ENCODE peak calls at places on chromosomes 7 and 10, in seven cellular contexts. One of them, this sample, is unnamed.

GRCh38 chr7:77368974-77369373 is 47.2 kb downstream of the GSAP start:
- DNase-seq in CD4-positive, alpha-beta T cell: no peak
- DNase-seq in A172: no peak
- DNase-seq in stimulated activated CD8-positive, alpha-beta memory T cell treated with anti-CD3 and anti-CD28 coated beads, Interleukin-7, amount 100 ng/mL, for 48 hours: no peak
- DNase-seq in stimulated activated naive CD4-positive, alpha-beta T cell treated with Interleukin-2 at 50 U/mL for 16 hours: no peak
- DNase-seq in NT2/D1: no peak
- DNase-seq in dorsolateral prefrontal cortex: no peak
- DNase-seq in this sample: no peak

GRCh38 chr10:66784796-66785195 is 141.0 kb upstream of the LRRTM3 start:
- DNase-seq in CD4-positive, alpha-beta T cell: no peak
- DNase-seq in A172: no peak
- DNase-seq in stimulated activated CD8-positive, alpha-beta memory T cell treated with anti-CD3 and anti-CD28 coated beads, Interleukin-7, amount 100 ng/mL, for 48 hours: no peak
- DNase-seq in stimulated activated naive CD4-positive, alpha-beta T cell treated with Interleukin-2 at 50 U/mL for 16 hours: no peak
- DNase-seq in NT2/D1: no peak
- DNase-seq in dorsolateral prefrontal cortex: no peak
- DNase-seq in this sample: no peak

GRCh38 chr10:32922164-32922563 is 35.9 kb downstream of the ITGB1 start:
- DNase-seq in CD4-positive, alpha-beta T cell: no peak
- DNase-seq in A172: no peak
- DNase-seq in stimulated activated CD8-positive, alpha-beta memory T cell treated with anti-CD3 and anti-CD28 coated beads, Interleukin-7, amount 100 ng/mL, for 48 hours: no peak
- DNase-seq in stimulated activated naive CD4-positive, alpha-beta T cell treated with Interleukin-2 at 50 U/mL for 16 hours: no peak
- DNase-seq in NT2/D1: no peak
- DNase-seq in dorsolateral prefrontal cortex: no peak
- DNase-seq in this sample: no peak

GRCh38 chr7:16587785-16588184 is 57.8 kb downstream of the ANKMY2 start:
- DNase-seq in CD4-positive, alpha-beta T cell: no peak
- DNase-seq in A172: no peak
- DNase-seq in stimulated activated CD8-positive, alpha-beta memory T cell treated with anti-CD3 and anti-CD28 coated beads, Interleukin-7, amount 100 ng/mL, for 48 hours: no peak
- DNase-seq in stimulated activated naive CD4-positive, alpha-beta T cell treated with Interleukin-2 at 50 U/mL for 16 hours: no peak
- DNase-seq in NT2/D1: no peak
- DNase-seq in dorsolateral prefrontal cortex: no peak
- DNase-seq in this sample: no peak

GRCh38 chr10:93745411-93746065 is 12.2 kb upstream of the LGI1 start:
- DNase-seq in CD4-positive, alpha-beta T cell: no peak
- DNase-seq in A172: peak; percentile 25
- DNase-seq in stimulated activated CD8-positive, alpha-beta memory T cell treated with anti-CD3 and anti-CD28 coated beads, Interleukin-7, amount 100 ng/mL, for 48 hours: no peak
- DNase-seq in stimulated activated naive CD4-positive, alpha-beta T cell treated with Interleukin-2 at 50 U/mL for 16 hours: no peak
- DNase-seq in NT2/D1: no peak
- DNase-seq in dorsolateral prefrontal cortex: no peak
- DNase-seq in this sample: no peak

GRCh38 chr10:34156781-34157425 is 658.2 kb downstream of the PARD3 start:
- DNase-seq in CD4-positive, alpha-beta T cell: no peak
- DNase-seq in A172: peak; percentile 62
- DNase-seq in stimulated activated CD8-positive, alpha-beta memory T cell treated with anti-CD3 and anti-CD28 coated beads, Interleukin-7, amount 100 ng/mL, for 48 hours: no peak
- DNase-seq in stimulated activated naive CD4-positive, alpha-beta T cell treated with Interleukin-2 at 50 U/mL for 16 hours: no peak
- DNase-seq in NT2/D1: no peak
- DNase-seq in dorsolateral prefrontal cortex: peak; percentile 40
- DNase-seq in this sample: no peak

GRCh38 chr7:92332782-92333181 is 87.0 kb downstream of the ANKIB1 start:
- DNase-seq in CD4-positive, alpha-beta T cell: no peak
- DNase-seq in A172: no peak
- DNase-seq in stimulated activated CD8-positive, alpha-beta memory T cell treated with anti-CD3 and anti-CD28 coated beads, Interleukin-7, amount 100 ng/mL, for 48 hours: no peak
- DNase-seq in stimulated activated naive CD4-positive, alpha-beta T cell treated with Interleukin-2 at 50 U/mL for 16 hours: no peak
- DNase-seq in NT2/D1: no peak
- DNase-seq in dorsolateral prefrontal cortex: no peak
- DNase-seq in this sample: no peak

GRCh38 chr7:100016209-100016901 is 959 bp downstream of the ZKSCAN1 start:
- DNase-seq in CD4-positive, alpha-beta T cell: no peak
- DNase-seq in A172: no peak
- DNase-seq in stimulated activated CD8-positive, alpha-beta memory T cell treated with anti-CD3 and anti-CD28 coated beads, Interleukin-7, amount 100 ng/mL, for 48 hours: no peak
- DNase-seq in stimulated activated naive CD4-positive, alpha-beta T cell treated with Interleukin-2 at 50 U/mL for 16 hours: no peak
- DNase-seq in NT2/D1: no peak
- DNase-seq in dorsolateral prefrontal cortex: peak; percentile 56
- DNase-seq in this sample: no peak

GRCh38 chr7:148697950-148698396 is 730 bp upstream of the CUL1 start:
- DNase-seq in CD4-positive, alpha-beta T cell: no peak
- DNase-seq in A172: no peak
- DNase-seq in stimulated activated CD8-positive, alpha-beta memory T cell treated with anti-CD3 and anti-CD28 coated beads, Interleukin-7, amount 100 ng/mL, for 48 hours: no peak
- DNase-seq in stimulated activated naive CD4-positive, alpha-beta T cell treated with Interleukin-2 at 50 U/mL for 16 hours: peak; percentile 47
- DNase-seq in NT2/D1: no peak
- DNase-seq in dorsolateral prefrontal cortex: no peak
- DNase-seq in this sample: no peak

GRCh38 chr10:72333111-72334012 is 21.4 kb downstream of the DNAJB12 start:
- DNase-seq in CD4-positive, alpha-beta T cell: no peak
- DNase-seq in A172: no peak
- DNase-seq in stimulated activated CD8-positive, alpha-beta memory T cell treated with anti-CD3 and anti-CD28 coated beads, Interleukin-7, amount 100 ng/mL, for 48 hours: no peak
- DNase-seq in stimulated activated naive CD4-positive, alpha-beta T cell treated with Interleukin-2 at 50 U/mL for 16 hours: no peak
- DNase-seq in NT2/D1: no peak
- DNase-seq in dorsolateral prefrontal cortex: no peak
- DNase-seq in this sample: peak; percentile 21

GRCh38 chr10:128009357-128009756 is 102.5 kb downstream of the PTPRE start:
- DNase-seq in CD4-positive, alpha-beta T cell: no peak
- DNase-seq in A172: no peak
- DNase-seq in stimulated activated CD8-positive, alpha-beta memory T cell treated with anti-CD3 and anti-CD28 coated beads, Interleukin-7, amount 100 ng/mL, for 48 hours: no peak
- DNase-seq in stimulated activated naive CD4-positive, alpha-beta T cell treated with Interleukin-2 at 50 U/mL for 16 hours: no peak
- DNase-seq in NT2/D1: no peak
- DNase-seq in dorsolateral prefrontal cortex: no peak
- DNase-seq in this sample: no peak

GRCh38 chr7:146701166-146701565 is 584.6 kb downstream of the CNTNAP2 start:
- DNase-seq in CD4-positive, alpha-beta T cell: no peak
- DNase-seq in A172: no peak
- DNase-seq in stimulated activated CD8-positive, alpha-beta memory T cell treated with anti-CD3 and anti-CD28 coated beads, Interleukin-7, amount 100 ng/mL, for 48 hours: no peak
- DNase-seq in stimulated activated naive CD4-positive, alpha-beta T cell treated with Interleukin-2 at 50 U/mL for 16 hours: no peak
- DNase-seq in NT2/D1: no peak
- DNase-seq in dorsolateral prefrontal cortex: no peak
- DNase-seq in this sample: no peak

GRCh38 chr7:30379131-30379530 is 94.7 kb downstream of the ZNRF2 start:
- DNase-seq in CD4-positive, alpha-beta T cell: no peak
- DNase-seq in A172: no peak
- DNase-seq in stimulated activated CD8-positive, alpha-beta memory T cell treated with anti-CD3 and anti-CD28 coated beads, Interleukin-7, amount 100 ng/mL, for 48 hours: no peak
- DNase-seq in stimulated activated naive CD4-positive, alpha-beta T cell treated with Interleukin-2 at 50 U/mL for 16 hours: no peak
- DNase-seq in NT2/D1: no peak
- DNase-seq in dorsolateral prefrontal cortex: no peak
- DNase-seq in this sample: no peak

GRCh38 chr7:70156052-70156451 is 557.8 kb downstream of the AUTS2 start:
- DNase-seq in CD4-positive, alpha-beta T cell: no peak
- DNase-seq in A172: no peak
- DNase-seq in stimulated activated CD8-positive, alpha-beta memory T cell treated with anti-CD3 and anti-CD28 coated beads, Interleukin-7, amount 100 ng/mL, for 48 hours: no peak
- DNase-seq in stimulated activated naive CD4-positive, alpha-beta T cell treated with Interleukin-2 at 50 U/mL for 16 hours: no peak
- DNase-seq in NT2/D1: no peak
- DNase-seq in dorsolateral prefrontal cortex: no peak
- DNase-seq in this sample: no peak

GRCh38 chr7:167976-168791 is 24.2 kb upstream of the FAM20C start:
- DNase-seq in CD4-positive, alpha-beta T cell: no peak
- DNase-seq in A172: no peak
- DNase-seq in stimulated activated CD8-positive, alpha-beta memory T cell treated with anti-CD3 and anti-CD28 coated beads, Interleukin-7, amount 100 ng/mL, for 48 hours: no peak
- DNase-seq in stimulated activated naive CD4-positive, alpha-beta T cell treated with Interleukin-2 at 50 U/mL for 16 hours: no peak
- DNase-seq in NT2/D1: no peak
- DNase-seq in dorsolateral prefrontal cortex: no peak
- DNase-seq in this sample: no peak

GRCh38 chr7:45670717-45671116 is 96.5 kb downstream of the ADCY1 start:
- DNase-seq in CD4-positive, alpha-beta T cell: no peak
- DNase-seq in A172: no peak
- DNase-seq in stimulated activated CD8-positive, alpha-beta memory T cell treated with anti-CD3 and anti-CD28 coated beads, Interleukin-7, amount 100 ng/mL, for 48 hours: no peak
- DNase-seq in stimulated activated naive CD4-positive, alpha-beta T cell treated with Interleukin-2 at 50 U/mL for 16 hours: no peak
- DNase-seq in NT2/D1: no peak
- DNase-seq in dorsolateral prefrontal cortex: no peak
- DNase-seq in this sample: no peak

GRCh38 chr10:116742367-116743265 is at the start of gene HSPA12A:
- DNase-seq in CD4-positive, alpha-beta T cell: no peak
- DNase-seq in A172: peak; percentile 76
- DNase-seq in stimulated activated CD8-positive, alpha-beta memory T cell treated with anti-CD3 and anti-CD28 coated beads, Interleukin-7, amount 100 ng/mL, for 48 hours: peak; percentile 41
- DNase-seq in stimulated activated naive CD4-positive, alpha-beta T cell treated with Interleukin-2 at 50 U/mL for 16 hours: peak; percentile 6
- DNase-seq in NT2/D1: no peak
- DNase-seq in dorsolateral prefrontal cortex: peak; percentile 72
- DNase-seq in this sample: no peak

GRCh38 chr7:117005449-117005848 is 52.1 kb downstream of the ST7 start:
- DNase-seq in CD4-positive, alpha-beta T cell: no peak
- DNase-seq in A172: no peak
- DNase-seq in stimulated activated CD8-positive, alpha-beta memory T cell treated with anti-CD3 and anti-CD28 coated beads, Interleukin-7, amount 100 ng/mL, for 48 hours: no peak
- DNase-seq in stimulated activated naive CD4-positive, alpha-beta T cell treated with Interleukin-2 at 50 U/mL for 16 hours: no peak
- DNase-seq in NT2/D1: no peak
- DNase-seq in dorsolateral prefrontal cortex: no peak
- DNase-seq in this sample: no peak

GRCh38 chr10:7374795-7375194 is 36.0 kb downstream of the SFMBT2 start:
- DNase-seq in CD4-positive, alpha-beta T cell: no peak
- DNase-seq in A172: no peak
- DNase-seq in stimulated activated CD8-positive, alpha-beta memory T cell treated with anti-CD3 and anti-CD28 coated beads, Interleukin-7, amount 100 ng/mL, for 48 hours: no peak
- DNase-seq in stimulated activated naive CD4-positive, alpha-beta T cell treated with Interleukin-2 at 50 U/mL for 16 hours: no peak
- DNase-seq in NT2/D1: no peak
- DNase-seq in dorsolateral prefrontal cortex: no peak
- DNase-seq in this sample: no peak

GRCh38 chr10:96257944-96258343 is 13.4 kb downstream of the BLNK start:
- DNase-seq in CD4-positive, alpha-beta T cell: no peak
- DNase-seq in A172: no peak
- DNase-seq in stimulated activated CD8-positive, alpha-beta memory T cell treated with anti-CD3 and anti-CD28 coated beads, Interleukin-7, amount 100 ng/mL, for 48 hours: no peak
- DNase-seq in stimulated activated naive CD4-positive, alpha-beta T cell treated with Interleukin-2 at 50 U/mL for 16 hours: no peak
- DNase-seq in NT2/D1: no peak
- DNase-seq in dorsolateral prefrontal cortex: no peak
- DNase-seq in this sample: no peak

GRCh38 chr7:88629559-88629958 is 129.9 kb upstream of the ZNF804B start:
- DNase-seq in CD4-positive, alpha-beta T cell: no peak
- DNase-seq in A172: no peak
- DNase-seq in stimulated activated CD8-positive, alpha-beta memory T cell treated with anti-CD3 and anti-CD28 coated beads, Interleukin-7, amount 100 ng/mL, for 48 hours: no peak
- DNase-seq in stimulated activated naive CD4-positive, alpha-beta T cell treated with Interleukin-2 at 50 U/mL for 16 hours: no peak
- DNase-seq in NT2/D1: no peak
- DNase-seq in dorsolateral prefrontal cortex: no peak
- DNase-seq in this sample: no peak

GRCh38 chr7:446289-446935 is 73.2 kb downstream of the PDGFA start:
- DNase-seq in CD4-positive, alpha-beta T cell: no peak
- DNase-seq in A172: no peak
- DNase-seq in stimulated activated CD8-positive, alpha-beta memory T cell treated with anti-CD3 and anti-CD28 coated beads, Interleukin-7, amount 100 ng/mL, for 48 hours: no peak
- DNase-seq in stimulated activated naive CD4-positive, alpha-beta T cell treated with Interleukin-2 at 50 U/mL for 16 hours: no peak
- DNase-seq in NT2/D1: no peak
- DNase-seq in dorsolateral prefrontal cortex: no peak
- DNase-seq in this sample: no peak

GRCh38 chr10:16948335-16948734 is 131.1 kb upstream of the RSU1 start:
- DNase-seq in CD4-positive, alpha-beta T cell: no peak
- DNase-seq in A172: no peak
- DNase-seq in stimulated activated CD8-positive, alpha-beta memory T cell treated with anti-CD3 and anti-CD28 coated beads, Interleukin-7, amount 100 ng/mL, for 48 hours: peak; percentile 4
- DNase-seq in stimulated activated naive CD4-positive, alpha-beta T cell treated with Interleukin-2 at 50 U/mL for 16 hours: peak; percentile 13
- DNase-seq in NT2/D1: no peak
- DNase-seq in dorsolateral prefrontal cortex: no peak
- DNase-seq in this sample: no peak

GRCh38 chr10:112811741-112812551 is 138.1 kb upstream of the TCF7L2 start:
- DNase-seq in CD4-positive, alpha-beta T cell: no peak
- DNase-seq in A172: peak; percentile 92
- DNase-seq in stimulated activated CD8-positive, alpha-beta memory T cell treated with anti-CD3 and anti-CD28 coated beads, Interleukin-7, amount 100 ng/mL, for 48 hours: no peak
- DNase-seq in stimulated activated naive CD4-positive, alpha-beta T cell treated with Interleukin-2 at 50 U/mL for 16 hours: no peak
- DNase-seq in NT2/D1: peak; percentile 90
- DNase-seq in dorsolateral prefrontal cortex: no peak
- DNase-seq in this sample: no peak

GRCh38 chr10:6091630-6092029 is 2.8 kb downstream of the RBM17 start:
- DNase-seq in CD4-positive, alpha-beta T cell: no peak
- DNase-seq in A172: no peak
- DNase-seq in stimulated activated CD8-positive, alpha-beta memory T cell treated with anti-CD3 and anti-CD28 coated beads, Interleukin-7, amount 100 ng/mL, for 48 hours: no peak
- DNase-seq in stimulated activated naive CD4-positive, alpha-beta T cell treated with Interleukin-2 at 50 U/mL for 16 hours: no peak
- DNase-seq in NT2/D1: no peak
- DNase-seq in dorsolateral prefrontal cortex: no peak
- DNase-seq in this sample: no peak